ENCODE peak calls at places on chromosome 12, in seven cellular contexts. B is right lobe of liver, X is uterus, D is neuronal stem cell, P is HCT116, K is keratinocyte, R is right atrium auricular region. N is an unnamed sample.
A peak's percentile ranks its signal among the peaks of the same experiment; 100 is the strongest.

GRCh38 chr12:109305547-109305946 is 3.5 kb downstream of the FOXN4 start:
- DNase-seq in B (no peak), X (no peak), D (no peak), P (no peak), K (no peak), R (no peak), N (no peak)

GRCh38 chr12:40945772-40946171 is 242.3 kb upstream of the PDZRN4 start:
- DNase-seq in B (no peak), X (no peak), D (no peak), P (no peak), K (no peak), R (no peak), N (no peak)

GRCh38 chr12:11500222-11500860 is 105.0 kb upstream of the PRB2 start:
- DNase-seq in B (peak; percentile 79), X (peak; percentile 71), D (peak; percentile 95), P (no peak), K (peak; percentile 7), R (peak; percentile 60), N (no peak)

GRCh38 chr12:111413442-111414086 is 7.8 kb downstream of the SH2B3 start:
- DNase-seq in B (peak; percentile 83), X (no peak), D (no peak), P (no peak), K (no peak), R (no peak), N (no peak)

GRCh38 chr12:132556801-132557200 is 53.6 kb downstream of the LRCOL1 start:
- DNase-seq in B (no peak), X (no peak), D (no peak), P (no peak), K (no peak), R (no peak), N (no peak)

GRCh38 chr12:101875112-101875961 is 2.0 kb upstream of the DRAM1 start:
- DNase-seq in B (no peak), X (no peak), D (no peak), P (no peak), K (no peak), R (no peak), N (no peak)

GRCh38 chr12:12717586-12718381 is 616 bp downstream of the CDKN1B start:
- DNase-seq in B (peak; percentile 43), X (no peak), D (no peak), P (no peak), K (no peak), R (no peak), N (no peak)

GRCh38 chr12:10082057-10082874 is 16.5 kb downstream of the CLEC1A start:
- DNase-seq in B (no peak), X (no peak), D (no peak), P (no peak), K (no peak), R (no peak), N (no peak)

GRCh38 chr12:58882796-58883195 is 37.5 kb downstream of the LRIG3 start:
- DNase-seq in B (no peak), X (no peak), D (no peak), P (no peak), K (no peak), R (no peak), N (no peak)

GRCh38 chr12:65508281-65509035 is 230.0 kb downstream of the MSRB3 start:
- DNase-seq in B (no peak), X (no peak), D (no peak), P (no peak), K (no peak), R (no peak), N (no peak)

GRCh38 chr12:107405436-107405835 is 280.2 kb upstream of the PWP1 start:
- DNase-seq in B (no peak), X (no peak), D (no peak), P (no peak), K (no peak), R (no peak), N (no peak)

GRCh38 chr12:87441511-87441910 is 587.7 kb downstream of the C12orf50 start:
- DNase-seq in B (no peak), X (no peak), D (no peak), P (no peak), K (no peak), R (no peak), N (no peak)

GRCh38 chr12:40921563-40922163 is 229.4 kb downstream of the CNTN1 start:
- DNase-seq in B (no peak), X (no peak), D (no peak), P (peak; percentile 12), K (no peak), R (no peak), N (no peak)

GRCh38 chr12:15184484-15184883 is 36.7 kb downstream of the RERG start:
- DNase-seq in B (no peak), X (no peak), D (no peak), P (no peak), K (no peak), R (no peak), N (no peak)
- H3K27ac ChIP-seq in B (no peak overlapping the region), X (peak overlapping the region; percentile 83), D (no peak overlapping the region), P (no peak overlapping the region), K (no peak overlapping the region), R (peak overlapping the region; percentile 8), N (no peak overlapping the region)

DNA sequence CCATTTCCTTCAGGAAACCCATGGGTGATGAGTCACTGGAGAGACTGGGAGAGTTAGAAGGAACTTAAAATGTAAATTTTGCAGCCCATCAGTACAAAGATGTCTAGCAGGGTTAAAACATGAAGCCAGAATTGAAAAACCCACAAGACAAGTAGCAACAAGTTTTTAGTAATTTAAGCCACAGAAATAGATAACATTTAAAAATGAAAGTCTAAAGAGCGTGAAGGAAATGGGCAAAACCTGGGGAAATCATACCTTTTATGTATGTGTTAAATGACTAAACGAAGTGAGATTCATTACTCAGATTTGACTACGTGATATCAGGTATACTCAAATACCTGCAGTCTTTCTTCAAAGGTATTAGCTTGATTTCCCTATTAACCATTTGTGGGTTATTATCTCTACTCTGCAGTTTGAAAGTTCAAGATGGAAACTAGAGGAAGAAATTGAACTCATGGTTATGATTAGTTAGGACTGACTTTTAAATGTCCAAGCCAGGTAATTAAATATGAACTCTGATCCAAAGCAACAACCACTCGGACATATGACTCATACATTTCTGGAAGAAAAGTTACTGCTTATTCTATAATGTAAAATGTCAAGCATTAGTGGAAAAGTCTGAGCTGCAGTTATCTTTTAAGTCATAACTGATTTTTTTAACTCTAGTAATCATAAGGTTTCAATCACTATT is 84.1 kb downstream of the ITPR2 start:
- DNase-seq in B (no peak), X (no peak), D (no peak), P (no peak), K (peak; percentile 23), R (no peak), N (no peak)
- H3K27ac ChIP-seq in B (peak overlapping the region; percentile 15), X (no peak overlapping the region), D (no peak overlapping the region), P (no peak overlapping the region), K (peak overlapping the region; percentile 45), R (no peak overlapping the region), N (peak overlapping the region; percentile 59)

DNA sequence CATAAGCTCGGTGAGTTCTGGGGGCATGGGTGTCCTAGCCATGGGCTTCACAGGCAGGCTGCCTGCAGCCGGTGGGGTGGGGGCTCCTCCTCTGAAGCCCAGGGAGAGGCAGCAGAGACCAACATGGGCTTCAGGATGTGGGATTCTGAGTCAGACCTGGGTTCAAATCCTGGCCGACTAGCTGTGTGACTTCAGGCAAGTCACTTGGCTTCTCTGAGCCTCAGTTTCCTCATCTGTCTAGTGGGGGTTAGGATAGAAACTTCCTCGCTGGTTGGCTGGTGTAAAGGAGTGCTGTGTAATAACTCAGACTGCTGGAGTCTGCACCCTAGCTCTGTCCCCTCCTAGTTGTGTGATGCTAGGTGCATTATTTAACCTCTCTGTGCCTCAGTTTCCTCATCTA is 12.2 kb downstream of the RNFT2 start:
- DNase-seq in B (no peak), X (no peak), D (no peak), P (no peak), K (no peak), R (no peak), N (no peak)
- H3K27ac ChIP-seq in B (no peak overlapping the region), X (no peak overlapping the region), D (no peak overlapping the region), P (no peak overlapping the region), K (no peak overlapping the region), R (no peak overlapping the region), N (no peak overlapping the region)

GRCh38 chr12:120404271-120404670 is 33.6 kb upstream of the COX6A1 start:
- DNase-seq in B (no peak), X (no peak), D (no peak), P (no peak), K (no peak), R (no peak), N (no peak)
- H3K27ac ChIP-seq in B (no peak overlapping the region), X (no peak overlapping the region), D (no peak overlapping the region), P (no peak overlapping the region), K (no peak overlapping the region), R (no peak overlapping the region), N (no peak overlapping the region)

DNA sequence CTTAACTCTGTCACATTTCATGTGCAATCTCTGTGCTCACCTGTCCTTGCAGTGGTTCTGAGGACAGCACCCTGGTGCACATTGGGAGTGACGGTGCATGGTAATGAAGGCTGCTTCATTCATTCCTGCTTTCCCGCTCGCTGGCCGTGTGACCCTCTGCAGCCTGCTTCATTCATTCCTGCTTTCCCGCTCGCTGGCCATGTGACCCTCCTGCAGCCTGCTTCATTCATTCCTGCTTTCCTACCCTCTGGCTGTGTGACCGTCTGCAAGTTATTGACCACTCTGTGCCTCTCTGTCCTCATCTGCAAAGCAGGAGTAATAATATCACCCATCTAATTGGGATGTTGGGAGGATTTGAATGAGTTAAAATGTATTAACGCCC is 189.1 kb upstream of the TMEM132C start:
- DNase-seq in B (no peak), X (no peak), D (no peak), P (no peak), K (no peak), R (no peak), N (no peak)
- H3K27ac ChIP-seq in B (no peak overlapping the region), X (no peak overlapping the region), D (peak overlapping the region; percentile 52), P (no peak overlapping the region), K (no peak overlapping the region), R (no peak overlapping the region), N (no peak overlapping the region)

N was measured in epithelial cell of prostate.